ENCODE peak calls at places on chromosomes 7 and 10, in five cellular contexts. M is colonic mucosa, S is uterus, J is AG04450, H is lower lobe of right lung. D is an unnamed sample.
A peak's percentile ranks its signal among the peaks of the same experiment; 100 is the strongest.

GRCh38 chr7:79702116-79702515 is 248.6 kb upstream of the MAGI2 start:
- DNase-seq in H (no peak), J (no peak), S (no peak), M (no peak), D (no peak)

GRCh38 chr10:61779950-61780659 is 117.4 kb downstream of the CABCOCO1 start:
- DNase-seq in J (no peak), S (peak; percentile 48), H (peak; percentile 51), M (peak; percentile 43), D (no peak)

GRCh38 chr7:45160374-45160773 is 2.8 kb downstream of the RAMP3 start:
- DNase-seq in S (peak; percentile 31), H (no peak), M (no peak), J (no peak), D (no peak)

GRCh38 chr10:70191161-70191770 is 21.0 kb upstream of the SAR1A start:
- DNase-seq in H (no peak), J (no peak), M (no peak), S (no peak), D (no peak)

GRCh38 chr7:73774923-73775322 is 4.9 kb upstream of the CLDN3 start:
- DNase-seq in H (no peak), S (no peak), M (no peak), J (no peak), D (no peak)

GRCh38 chr7:36827914-36828313 is 103.6 kb upstream of the AOAH start:
- DNase-seq in S (no peak), M (no peak), J (no peak), H (no peak), D (no peak)

GRCh38 chr7:99098824-99099498 is 44.9 kb downstream of the SMURF1 start:
- DNase-seq in M (no peak), S (no peak), H (no peak), J (no peak), D (peak; percentile 40)

GRCh38 chr10:61975107-61975932 is 73.8 kb downstream of the ARID5B start:
- DNase-seq in M (no peak), J (peak; percentile 36), H (no peak), S (no peak), D (no peak)

GRCh38 chr7:19097165-19097885 is 20.1 kb downstream of the TWIST1 start:
- DNase-seq in J (no peak), S (no peak), M (no peak), H (no peak), D (no peak)

GRCh38 chr7:138388673-138389491 is 71.2 kb upstream of the TRIM24 start:
- DNase-seq in J (no peak), M (peak; percentile 29), H (no peak), S (no peak), D (no peak)

GRCh38 chr7:40918701-40919271 is 784.0 kb downstream of the SUGCT start:
- DNase-seq in S (no peak), M (no peak), J (peak; percentile 73), H (no peak), D (no peak)

GRCh38 chr7:146116452-146117219 is at the start of gene CNTNAP2:
- DNase-seq in M (no peak), H (no peak), S (no peak), J (no peak), D (peak; percentile 5)

GRCh38 chr7:22231141-22231540 is 125.8 kb downstream of the RAPGEF5 start:
- DNase-seq in J (no peak), S (no peak), M (no peak), H (no peak), D (no peak)

GRCh38 chr10:76331742-76332141 is 900.3 kb downstream of the LRMDA start:
- DNase-seq in M (no peak), J (no peak), H (no peak), S (no peak), D (no peak)

GRCh38 chr10:31123946-31124345 is 92.3 kb upstream of the ZNF438 start:
- DNase-seq in H (no peak), S (no peak), J (no peak), M (no peak), D (no peak)

DNA sequence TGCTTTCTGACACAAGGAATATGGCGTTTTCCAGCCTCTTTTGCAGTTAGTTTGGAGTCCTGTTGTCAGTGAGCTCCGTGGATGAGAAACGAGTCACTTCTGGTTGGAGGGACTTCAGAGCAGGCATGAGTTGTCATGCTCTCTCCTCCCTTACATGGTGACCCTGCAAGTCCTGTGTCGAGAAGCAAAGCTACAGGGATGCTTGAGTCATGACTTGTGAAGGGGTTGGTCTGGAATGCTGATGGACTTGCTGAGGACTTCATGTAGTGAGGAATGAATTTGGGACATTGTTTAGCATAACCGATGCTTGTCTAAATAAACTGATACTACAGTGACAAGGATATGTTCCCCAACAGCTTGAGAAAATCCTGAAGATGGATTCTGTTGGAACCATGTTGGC is 108.8 kb downstream of the ADCYAP1R1 start:
- DNase-seq in H (no peak), M (no peak), J (no peak), S (no peak), D (no peak)
- H3K27me3 ChIP-seq in H (no peaks in the 10 kb centered on the region), M (no peaks in the 10 kb centered on the region), J (no peaks in the 10 kb centered on the region), S (no peaks in the 10 kb centered on the region), D (no peaks in the 10 kb centered on the region)

DNA sequence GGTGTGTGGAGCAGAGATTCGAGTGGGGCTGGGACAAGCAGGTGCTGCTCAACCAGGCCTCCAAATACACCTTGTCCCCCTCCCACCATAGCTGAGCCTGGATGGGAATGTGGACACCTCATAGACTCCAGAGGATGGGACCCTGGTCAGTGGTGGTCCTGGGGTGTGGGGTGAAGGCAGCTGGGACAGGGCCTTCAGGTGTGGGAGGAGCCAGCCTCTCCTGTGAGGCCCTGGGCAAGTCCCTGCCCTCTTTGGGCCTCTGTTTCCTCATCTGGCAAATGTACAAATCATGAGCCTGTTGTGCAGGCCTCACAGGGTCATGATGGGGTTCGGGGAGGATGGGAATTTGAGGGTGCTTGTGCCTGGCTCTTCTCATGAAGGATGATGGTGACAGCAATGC is 362.9 kb upstream of the NUPR2 start:
- DNase-seq in S (no peak), M (no peak), J (no peak), H (no peak), D (no peak)
- H3K9me3 ChIP-seq in S (no peaks in the 10 kb centered on the region), M (no peaks in the 10 kb centered on the region), J (peaks cover 66% of the 10 kb centered on the region), H (peaks cover 69% of the 10 kb centered on the region), D (no peaks in the 10 kb centered on the region)

DNA sequence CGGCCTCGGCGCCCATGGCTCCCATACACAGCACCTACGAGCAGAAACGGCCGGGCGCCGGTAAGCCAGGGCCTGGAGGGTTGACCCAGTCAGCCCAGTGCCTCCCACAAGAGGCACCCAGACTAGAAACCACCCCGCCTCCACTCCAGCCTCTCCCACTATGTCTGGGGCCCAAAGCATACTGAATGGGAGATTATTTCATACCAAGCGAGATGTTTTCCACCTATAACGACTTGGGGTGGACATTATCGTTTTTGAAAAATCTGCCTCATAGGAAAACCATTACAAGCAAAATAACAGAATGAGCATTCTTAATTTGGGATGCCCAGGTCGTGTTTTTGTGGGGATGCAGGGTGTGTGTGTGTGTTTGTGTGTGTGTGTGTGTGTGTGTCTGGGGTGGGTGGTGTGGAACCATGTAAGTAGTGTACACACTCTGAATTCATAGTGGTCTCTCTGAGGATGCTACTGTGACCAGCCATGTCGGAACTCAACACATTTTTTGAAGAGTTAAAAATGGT is 1.6 kb downstream of the HOXA6 start:
- DNase-seq in H (no peak), M (no peak), S (no peak), J (no peak), D (no peak)
- H3K27me3 ChIP-seq in H (peaks cover 79% of the 10 kb centered on the region), M (no peaks in the 10 kb centered on the region), S (no peaks in the 10 kb centered on the region), J (no peaks in the 10 kb centered on the region), D (no peaks in the 10 kb centered on the region)

GRCh38 chr10:5159126-5159525 is 25.8 kb downstream of the AKR1C8 start:
- DNase-seq in S (no peak), M (no peak), J (no peak), H (no peak), D (no peak)
- H3K9me3 ChIP-seq in S (no peaks in the 10 kb centered on the region), M (no peaks in the 10 kb centered on the region), J (no peaks in the 10 kb centered on the region), H (peaks cover 8% of the 10 kb centered on the region), D (no peaks in the 10 kb centered on the region)

DNA sequence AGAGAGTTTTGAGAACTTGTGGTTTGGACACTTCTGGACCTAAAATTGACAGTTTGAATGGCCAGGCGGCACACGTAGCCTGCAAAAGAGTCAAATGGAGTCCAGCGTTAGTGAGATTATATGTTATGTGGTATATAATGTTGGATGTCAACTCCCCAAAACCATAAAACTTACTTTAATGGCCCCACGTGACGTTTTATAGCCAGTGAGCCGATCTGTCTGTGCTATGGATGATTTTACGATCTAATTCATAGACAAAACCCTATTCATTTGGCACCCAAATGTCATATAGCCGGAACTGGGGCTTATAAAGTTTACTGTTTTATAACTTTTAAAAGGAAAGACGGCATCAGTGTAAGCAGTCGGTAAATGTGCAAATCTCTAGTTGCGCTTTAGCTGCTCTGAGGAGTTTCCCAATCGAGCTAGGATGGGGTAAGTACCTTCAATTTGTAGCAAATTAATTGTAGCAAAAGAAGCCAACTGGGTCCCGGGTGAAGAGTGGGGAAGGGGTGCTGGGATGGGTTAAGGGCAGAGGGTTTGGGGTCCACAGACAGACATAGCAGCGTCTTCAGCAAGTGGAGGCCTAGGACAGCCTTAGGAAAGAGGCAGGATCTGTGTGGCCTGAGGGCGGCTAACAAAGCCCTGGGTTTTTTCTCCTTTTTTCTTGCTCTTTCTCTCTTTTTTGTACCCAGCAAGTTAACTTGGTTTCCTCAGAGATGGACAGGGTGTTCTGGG is 3.2 kb downstream of the HOXA5 start:
- DNase-seq in J (no peak), S (no peak), H (no peak), M (peak; percentile 87), D (no peak)
- H3K27me3 ChIP-seq in J (no peaks in the 10 kb centered on the region), S (no peaks in the 10 kb centered on the region), H (peaks cover 62% of the 10 kb centered on the region), M (no peaks in the 10 kb centered on the region), D (peaks cover 67% of the 10 kb centered on the region)

D was measured in body of pancreas.